ENCODE peak calls at places on chromosomes 12 and 14, in nine cellular contexts. M is stimulated activated CD4-positive, alpha-beta T cell treated with anti-CD3 and anti-CD28 coated beads, TNF-alpha, amount 100 ng/mL, for 48 hours; N is endothelial cell of umbilical vein; I is neural crest cell; O is HL-60; E is A673; X is sciatic nerve; H is thoracic aorta; Q is CD4-positive, alpha-beta memory T cell. F is an unnamed sample.

GRCh38 chr12:19035552-19035951 is 94.0 kb upstream of the PLEKHA5 start:
- DNase-seq in H (no peak), I (no peak), X (no peak), Q (no peak), E (no peak), O (no peak), N (no peak), M (no peak), F (no peak)

GRCh38 chr12:132520421-132521199 is 30.7 kb downstream of the FBRSL1 start:
- DNase-seq in X (no peak), M (no peak), I (no peak), Q (no peak), N (no peak), H (no peak), O (no peak), E (peak; percentile 41), F (no peak)

GRCh38 chr12:4270016-4270669 is 3.4 kb upstream of the CCND2 start:
- DNase-seq in M (no peak), Q (peak; percentile 55), E (no peak), O (no peak), H (no peak), I (no peak), N (no peak), X (no peak), F (no peak)

GRCh38 chr12:121711925-121712461 is 559 bp upstream of the TMEM120B start:
- DNase-seq in H (no peak), O (peak; percentile 27), X (peak; percentile 62), E (peak; percentile 57), M (no peak), I (no peak), N (no peak), Q (peak; percentile 52), F (no peak)

GRCh38 chr12:92977326-92977725 is 48.2 kb upstream of the EEA1 start:
- DNase-seq in E (no peak), I (no peak), Q (no peak), H (no peak), N (no peak), M (no peak), O (no peak), X (no peak), F (no peak)

GRCh38 chr14:104195854-104196253 is 57.5 kb downstream of the KIF26A start:
- DNase-seq in E (no peak), H (no peak), Q (peak; percentile 2), N (no peak), I (no peak), O (no peak), M (no peak), X (no peak), F (no peak)

GRCh38 chr14:96961895-96962294 is 164.7 kb downstream of the VRK1 start:
- DNase-seq in X (no peak), N (no peak), H (no peak), O (no peak), E (no peak), Q (no peak), M (no peak), I (no peak), F (no peak)

GRCh38 chr12:131896811-131897270 is 2.4 kb downstream of the ULK1 start:
- DNase-seq in H (no peak), N (no peak), O (peak; percentile 76), Q (no peak), I (no peak), M (no peak), X (no peak), E (no peak), F (no peak)

GRCh38 chr12:123907021-123907420 is 65.6 kb downstream of the CCDC92 start:
- DNase-seq in O (no peak), M (no peak), X (no peak), H (no peak), N (no peak), Q (no peak), I (no peak), E (no peak), F (no peak)

GRCh38 chr14:85024931-85025330 is 505.0 kb upstream of the FLRT2 start:
- DNase-seq in Q (no peak), I (no peak), N (no peak), O (no peak), M (no peak), X (no peak), E (peak; percentile 63), H (no peak), F (no peak)

GRCh38 chr12:127262658-127263057 is 1004.3 kb upstream of the TMEM132C start:
- DNase-seq in H (no peak), X (no peak), N (no peak), Q (no peak), E (no peak), I (no peak), O (no peak), M (no peak), F (no peak)

GRCh38 chr12:70839544-70839943 is 81.0 kb downstream of the PTPRR start:
- DNase-seq in I (no peak), M (no peak), N (no peak), O (no peak), Q (no peak), E (no peak), X (no peak), H (no peak), F (no peak)

GRCh38 chr12:111304642-111305071 is 64.2 kb downstream of the PHETA1 start:
- DNase-seq in I (no peak), H (no peak), N (peak; percentile 10), Q (no peak), O (peak; percentile 45), E (peak; percentile 45), X (no peak), M (peak; percentile 31), F (no peak)

GRCh38 chr12:59716049-59716448 is 120.2 kb downstream of the SLC16A7 start:
- DNase-seq in X (no peak), I (no peak), Q (no peak), H (no peak), N (peak; percentile 2), O (no peak), M (no peak), E (peak; percentile 52), F (no peak)

GRCh38 chr14:24279301-24280186 is 8.1 kb upstream of the RABGGTA start:
- DNase-seq in O (peak; percentile 70), X (no peak), H (no peak), I (no peak), M (peak; percentile 35), N (no peak), E (peak; percentile 48), Q (peak; percentile 85), F (no peak)

GRCh38 chr14:99574099-99574880 is 29.7 kb downstream of the CCDC85C start:
- DNase-seq in O (no peak), H (no peak), X (no peak), M (no peak), I (no peak), N (no peak), Q (no peak), E (peak; percentile 72), F (no peak)

GRCh38 chr12:53459097-53459496 is 7.2 kb downstream of the PCBP2 start:
- DNase-seq in I (no peak), X (no peak), E (no peak), N (no peak), Q (no peak), M (no peak), H (no peak), O (no peak), F (no peak)

GRCh38 chr12:92570056-92570753 is 132.6 kb upstream of the PLEKHG7 start:
- DNase-seq in E (peak; percentile 87), M (no peak), I (peak; percentile 76), Q (peak; percentile 54), O (peak; percentile 32), X (peak; percentile 65), N (peak; percentile 87), H (peak; percentile 27), F (peak; percentile 30)

F was measured in SIG-M5.